ENCODE peak calls at places on chromosomes 2 and 18, in eight cellular contexts. S is A172; E is NCI-H524; U is frontal cortex; L is stromal cell of bone marrow; H is stimulated activated CD8-positive, alpha-beta memory T cell treated with anti-CD3 and anti-CD28 coated beads, Interleukin-15, amount 100 ng/mL, for 1 hour; M is HCT116; Y is CD8-positive, alpha-beta T cell. T is an unnamed sample.

GRCh38 chr2:1625281-1626001 is 118.9 kb downstream of the PXDN start:
- DNase-seq in E (no peak), U (no peak), S (peak; percentile 93), M (peak; percentile 24), Y (no peak), H (no peak), L (no peak), T (no peak)

GRCh38 chr2:66575625-66576371 is 140.9 kb downstream of the MEIS1 start:
- DNase-seq in E (no peak), M (no peak), Y (no peak), S (peak; percentile 25), U (no peak), L (no peak), H (no peak), T (no peak)

GRCh38 chr18:4264347-4264791 is 190.7 kb downstream of the DLGAP1 start:
- DNase-seq in U (peak; percentile 9), E (no peak), S (no peak), H (no peak), L (no peak), Y (no peak), M (no peak), T (no peak)

GRCh38 chr2:121134728-121135127 is 150.3 kb downstream of the TFCP2L1 start:
- DNase-seq in E (no peak), S (no peak), H (no peak), U (no peak), L (no peak), Y (no peak), M (no peak), T (no peak)

GRCh38 chr2:236061899-236062298 is 106.3 kb downstream of the GBX2 start:
- DNase-seq in M (no peak), H (no peak), U (no peak), Y (no peak), E (no peak), L (no peak), S (no peak), T (no peak)

GRCh38 chr2:30514134-30514860 is 67.3 kb downstream of the LCLAT1 start:
- DNase-seq in H (no peak), M (no peak), S (no peak), Y (no peak), L (peak; percentile 52), E (no peak), U (no peak), T (no peak)

GRCh38 chr2:37809525-37809924 is 115.6 kb upstream of the RMDN2 start:
- DNase-seq in Y (no peak), S (no peak), H (no peak), U (no peak), E (no peak), M (peak; percentile 12), L (peak; percentile 59), T (no peak)

GRCh38 chr2:119291588-119292167 is 68.0 kb downstream of the STEAP3 start:
- DNase-seq in S (no peak), E (no peak), U (no peak), Y (no peak), H (no peak), M (no peak), L (no peak), T (no peak)

GRCh38 chr2:98771771-98772521 is 41.0 kb upstream of the MGAT4A start:
- DNase-seq in L (peak; percentile 29), S (peak; percentile 24), H (no peak), Y (peak; percentile 52), M (no peak), E (no peak), U (no peak), T (peak; percentile 91)

GRCh38 chr2:14517731-14518130 is 114.8 kb upstream of the LRATD1 start:
- DNase-seq in E (no peak), L (no peak), M (no peak), U (no peak), S (no peak), Y (no peak), H (no peak), T (no peak)

GRCh38 chr2:195861821-195862220 is 204.8 kb downstream of the SLC39A10 start:
- DNase-seq in U (no peak), Y (no peak), M (no peak), E (no peak), S (no peak), L (no peak), H (no peak), T (no peak)

GRCh38 chr2:224284134-224284946 is 117.6 kb downstream of the FAM124B start:
- DNase-seq in E (no peak), Y (no peak), M (peak; percentile 61), H (no peak), L (no peak), U (peak; percentile 13), S (peak; percentile 63), T (peak; percentile 26)

GRCh38 chr18:45359275-45360009 is 255.8 kb upstream of the SLC14A2 start:
- DNase-seq in Y (no peak), L (no peak), S (no peak), U (no peak), H (no peak), E (no peak), M (no peak), T (no peak)

GRCh38 chr2:232137346-232137745 is 175.8 kb downstream of the DIS3L2 start:
- DNase-seq in E (no peak), L (no peak), S (no peak), U (no peak), Y (no peak), H (no peak), M (no peak), T (no peak)

GRCh38 chr2:134002391-134002790 is 251.5 kb upstream of the MGAT5 start:
- DNase-seq in H (no peak), M (no peak), S (no peak), E (no peak), U (no peak), Y (no peak), L (no peak), T (no peak)